ENCODE peak calls at places on chromosomes 7 and 10, in six cellular contexts. L is endothelial cell of umbilical vein, V is A549, D is H1, S is HepG2, R is K562. Q is an unnamed sample.

GRCh38 chr7:84157171-84157570 is 37.4 kb downstream of the SEMA3A start:
- DNase-seq in L (no peak), V (no peak), D (no peak), S (no peak), R (no peak), Q (no peak)

GRCh38 chr7:979886-980571 is 3.0 kb upstream of the CYP2W1 start:
- DNase-seq in L (peak; percentile 40), V (peak; percentile 44), D (no peak), S (no peak), R (no peak), Q (no peak)

GRCh38 chr10:33330543-33331019 is 3.9 kb downstream of the NRP1 start:
- DNase-seq in L (peak; percentile 92), V (peak; percentile 87), D (no peak), S (peak; percentile 73), R (peak; percentile 70), Q (peak; percentile 85)

GRCh38 chr7:129098409-129099084 is 43.6 kb upstream of the TNPO3 start:
- DNase-seq in L (no peak), V (no peak), D (no peak), S (no peak), R (no peak), Q (no peak)

GRCh38 chr7:102119925-102120324 is 166.7 kb upstream of the SH2B2 start:
- DNase-seq in L (no peak), V (no peak), D (no peak), S (no peak), R (no peak), Q (no peak)

GRCh38 chr7:129363-130221 is 62.8 kb upstream of the FAM20C start:
- DNase-seq in L (no peak), V (no peak), D (no peak), S (no peak), R (no peak), Q (no peak)

GRCh38 chr10:3906511-3907111 is 121.6 kb upstream of the KLF6 start:
- DNase-seq in L (no peak), V (no peak), D (no peak), S (peak; percentile 84), R (no peak), Q (no peak)

GRCh38 chr7:128459394-128459878 is 3.8 kb downstream of the HILPDA start:
- DNase-seq in L (peak; percentile 82), V (peak; percentile 85), D (no peak), S (peak; percentile 53), R (peak; percentile 86), Q (peak; percentile 65)

GRCh38 chr10:66218981-66219587 is 706.8 kb upstream of the LRRTM3 start:
- DNase-seq in L (no peak), V (no peak), D (no peak), S (no peak), R (no peak), Q (no peak)

GRCh38 chr10:125141150-125141859 is 19.1 kb downstream of the CTBP2 start:
- DNase-seq in L (no peak), V (no peak), D (no peak), S (no peak), R (no peak), Q (no peak)

GRCh38 chr10:104121485-104122272 is at the start of gene SFR1:
- DNase-seq in L (peak; percentile 100), V (peak; percentile 99), D (peak; percentile 97), S (peak; percentile 95), R (peak; percentile 92), Q (peak; percentile 99)

GRCh38 chr7:91628742-91629141 is 251.8 kb downstream of the MTERF1 start:
- DNase-seq in L (peak; percentile 77), V (no peak), D (no peak), S (no peak), R (no peak), Q (no peak)

GRCh38 chr7:19112290-19113000 is 5.0 kb downstream of the TWIST1 start:
- DNase-seq in L (no peak), V (no peak), D (no peak), S (no peak), R (no peak), Q (peak; percentile 34)

GRCh38 chr7:43953071-43953470 is 26.8 kb downstream of the UBE2D4 start:
- DNase-seq in L (no peak), V (no peak), D (no peak), S (no peak), R (no peak), Q (no peak)

GRCh38 chr10:117222552-117223412 is 18.1 kb upstream of the SLC18A2 start:
- DNase-seq in L (no peak), V (no peak), D (no peak), S (no peak), R (no peak), Q (no peak)

GRCh38 chr7:37690206-37690605 is 6.6 kb downstream of the GPR141 start:
- DNase-seq in L (no peak), V (no peak), D (no peak), S (no peak), R (no peak), Q (no peak)

GRCh38 chr7:21580073-21580521 is 37.3 kb downstream of the DNAH11 start:
- DNase-seq in L (peak; percentile 53), V (peak; percentile 11), D (no peak), S (no peak), R (no peak), Q (no peak)

GRCh38 chr7:93823621-93824020 is 66.9 kb downstream of the TFPI2 start:
- DNase-seq in L (no peak), V (no peak), D (no peak), S (no peak), R (no peak), Q (no peak)

GRCh38 chr7:139748936-139749335 is 28.9 kb downstream of the HIPK2 start:
- DNase-seq in L (no peak), V (no peak), D (no peak), S (no peak), R (no peak), Q (no peak)

GRCh38 chr7:50266893-50267386 is 37.6 kb upstream of the IKZF1 start:
- DNase-seq in L (no peak), V (no peak), D (no peak), S (no peak), R (peak; percentile 58), Q (no peak)

GRCh38 chr10:124756156-124756555 is 12.0 kb upstream of the FAM53B start:
- DNase-seq in L (no peak), V (no peak), D (no peak), S (no peak), R (no peak), Q (no peak)

GRCh38 chr10:11284291-11285085 is 266.8 kb downstream of the CELF2 start:
- DNase-seq in L (no peak), V (no peak), D (no peak), S (no peak), R (no peak), Q (no peak)

GRCh38 chr7:79009647-79010046 is 443.8 kb downstream of the MAGI2 start:
- DNase-seq in L (no peak), V (no peak), D (no peak), S (no peak), R (no peak), Q (no peak)

DNA sequence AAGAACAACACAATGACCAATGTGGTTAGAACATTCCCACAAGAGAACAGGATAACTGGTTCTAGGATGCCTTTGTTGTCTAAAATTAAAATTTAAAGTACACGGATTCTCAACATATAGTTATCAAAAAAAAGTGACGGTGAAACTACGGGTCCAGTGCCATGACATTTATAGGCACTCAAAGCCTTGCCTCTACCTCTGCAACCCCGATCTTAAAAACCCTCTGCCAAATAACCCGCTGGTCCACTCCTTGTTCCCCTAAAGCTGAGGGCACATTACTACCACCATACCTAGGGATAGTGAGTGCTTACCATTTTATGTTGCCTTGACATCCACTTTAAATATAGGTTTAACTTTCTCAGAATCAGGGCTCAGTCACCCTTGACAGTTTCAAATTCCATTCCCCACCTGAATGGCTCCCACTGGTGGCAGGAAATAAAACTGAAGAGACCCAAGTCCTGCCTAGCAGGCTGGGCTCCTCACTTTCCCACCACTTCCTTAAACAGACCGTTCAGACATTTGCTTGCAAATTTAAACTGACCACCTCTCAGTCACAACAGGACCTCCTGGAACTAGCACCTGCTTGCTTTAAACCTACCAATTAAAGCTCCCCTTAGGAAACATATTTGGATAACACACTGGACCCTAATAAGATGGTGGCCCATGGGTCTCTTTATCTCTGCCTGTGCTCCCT is 169.9 kb upstream of the ASAH2 start:
- DNase-seq in L (peak; percentile 31), V (peak; percentile 58), D (no peak), S (peak; percentile 55), R (peak; percentile 48), Q (peak; percentile 46)
- TF ChIP-seq JUN in L (no peak), V (no peak), D (no peak), S (no peak), R (peak; percentile 18), Q (no peak)

GRCh38 chr10:131127122-131127589 is 184.4 kb downstream of the TCERG1L start:
- DNase-seq in L (no peak), V (no peak), D (no peak), S (no peak), R (no peak), Q (no peak)

GRCh38 chr10:131124945-131125344 is 186.6 kb downstream of the TCERG1L start:
- DNase-seq in L (no peak), V (no peak), D (no peak), S (no peak), R (no peak), Q (no peak)

GRCh38 chr10:131125511-131126225 is 185.9 kb downstream of the TCERG1L start:
- DNase-seq in L (no peak), V (no peak), D (no peak), S (no peak), R (no peak), Q (no peak)

GRCh38 chr10:131127610-131128009 is 183.9 kb downstream of the TCERG1L start:
- DNase-seq in L (no peak), V (no peak), D (no peak), S (no peak), R (no peak), Q (no peak)

DNA sequence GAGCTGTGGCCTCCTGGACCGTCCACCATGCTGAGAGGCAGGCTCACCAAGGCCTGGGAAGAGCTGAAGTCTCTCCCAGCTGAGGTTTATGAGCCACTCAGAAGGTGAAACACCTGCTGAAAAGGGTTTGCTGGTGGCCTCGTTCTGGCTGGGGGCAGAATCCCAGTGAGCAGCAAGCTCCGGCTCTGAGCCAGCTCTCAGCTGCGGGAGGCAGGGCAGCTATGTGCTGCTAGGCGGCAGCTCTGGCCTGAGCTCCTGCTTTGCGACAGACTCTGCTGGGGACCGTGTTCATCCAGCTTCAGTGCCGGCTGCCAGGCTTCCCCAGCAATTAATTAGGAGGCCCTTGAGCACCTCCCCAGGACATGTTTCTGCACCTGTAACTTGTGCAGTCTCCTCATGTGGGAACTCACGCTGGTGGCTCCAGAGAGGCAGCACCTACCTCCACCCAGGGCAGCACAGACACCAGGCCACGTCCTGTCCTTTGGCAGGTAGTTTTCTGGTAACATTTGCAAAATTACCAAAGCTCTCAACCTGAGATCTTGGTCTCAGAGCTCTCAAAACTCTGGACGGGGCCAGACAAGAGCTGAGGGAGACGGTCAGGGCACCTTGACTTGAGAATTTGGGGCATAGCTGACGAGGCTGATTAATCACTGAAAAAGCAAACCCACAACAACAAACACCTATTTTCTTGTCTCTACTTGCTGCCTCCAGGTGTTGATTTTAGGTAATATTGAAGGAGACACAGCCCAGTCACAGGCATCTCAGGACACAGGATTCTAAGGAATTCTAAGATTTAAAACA is 185.0 kb downstream of the TCERG1L start:
- DNase-seq in L (no peak), V (no peak), D (no peak), S (no peak), R (no peak), Q (no peak)
- TF ChIP-seq JUN in L (no peak), V (no peak), D (no peak), S (no peak), R (no peak), Q (no peak)

GRCh38 chr7:2017914-2018785 is 214.6 kb downstream of the MAD1L1 start:
- DNase-seq in L (no peak), V (no peak), D (no peak), S (peak; percentile 56), R (peak; percentile 69), Q (peak; percentile 7)
- TF ChIP-seq JUN in L (no peak), V (no peak), D (no peak), S (no peak), R (no peak), Q (no peak)

GRCh38 chr10:133258818-133259602 is 17.7 kb downstream of the ADAM8 start:
- DNase-seq in L (peak; percentile 83), V (peak; percentile 88), D (no peak), S (peak; percentile 30), R (no peak), Q (no peak)
- TF ChIP-seq JUN in L (peak; percentile 95), V (peak; percentile 27), D (no peak), S (no peak), R (peak; percentile 63), Q (no peak)